ENCODE peak calls at places on chromosomes 3 and 15, in eight cellular contexts. One of them, this sample, is unnamed.

GRCh38 chr15:48112242-48112641 is 8.5 kb upstream of the SLC24A5 start:
- DNase-seq in heart right ventricle: no peak
- DNase-seq in astrocyte of the spinal cord: peak; percentile 38
- DNase-seq in uterus: no peak
- DNase-seq in body of pancreas: peak; percentile 40
- DNase-seq in WERI-Rb-1: peak; percentile 77
- DNase-seq in astrocyte: peak; percentile 12
- DNase-seq in endothelial cell of umbilical vein: peak; percentile 49
- DNase-seq in this sample: no peak

GRCh38 chr3:47261301-47261700 is 21.3 kb downstream of the KIF9 start:
- DNase-seq in endothelial cell of umbilical vein: no peak
- DNase-seq in heart right ventricle: no peak
- DNase-seq in astrocyte: no peak
- DNase-seq in body of pancreas: no peak
- DNase-seq in WERI-Rb-1: no peak
- DNase-seq in astrocyte of the spinal cord: no peak
- DNase-seq in uterus: no peak
- DNase-seq in this sample: no peak

GRCh38 chr3:38331257-38332022 is 15.1 kb upstream of the XYLB start:
- DNase-seq in astrocyte of the spinal cord: no peak
- DNase-seq in astrocyte: no peak
- DNase-seq in WERI-Rb-1: no peak
- DNase-seq in uterus: no peak
- DNase-seq in body of pancreas: no peak
- DNase-seq in endothelial cell of umbilical vein: no peak
- DNase-seq in heart right ventricle: no peak
- DNase-seq in this sample: no peak

GRCh38 chr3:58258392-58259040 is 20.9 kb downstream of the ABHD6 start:
- DNase-seq in endothelial cell of umbilical vein: no peak
- DNase-seq in WERI-Rb-1: no peak
- DNase-seq in astrocyte: no peak
- DNase-seq in body of pancreas: no peak
- DNase-seq in astrocyte of the spinal cord: no peak
- DNase-seq in heart right ventricle: no peak
- DNase-seq in uterus: no peak
- DNase-seq in this sample: no peak

GRCh38 chr3:123586966-123587365 is 2.1 kb upstream of the HACD2 start:
- DNase-seq in body of pancreas: no peak
- DNase-seq in heart right ventricle: no peak
- DNase-seq in endothelial cell of umbilical vein: no peak
- DNase-seq in astrocyte of the spinal cord: peak; percentile 14
- DNase-seq in astrocyte: peak; percentile 62
- DNase-seq in WERI-Rb-1: no peak
- DNase-seq in uterus: no peak
- DNase-seq in this sample: no peak

GRCh38 chr15:90915808-90916440 is 12.8 kb downstream of the MAN2A2 start:
- DNase-seq in body of pancreas: peak; percentile 78
- DNase-seq in endothelial cell of umbilical vein: no peak
- DNase-seq in heart right ventricle: peak; percentile 71
- DNase-seq in astrocyte: no peak
- DNase-seq in uterus: no peak
- DNase-seq in WERI-Rb-1: no peak
- DNase-seq in astrocyte of the spinal cord: peak; percentile 39
- DNase-seq in this sample: no peak

GRCh38 chr15:68034071-68034470 is 20.0 kb upstream of the PIAS1 start:
- DNase-seq in astrocyte: no peak
- DNase-seq in heart right ventricle: no peak
- DNase-seq in uterus: no peak
- DNase-seq in body of pancreas: no peak
- DNase-seq in endothelial cell of umbilical vein: no peak
- DNase-seq in astrocyte of the spinal cord: no peak
- DNase-seq in WERI-Rb-1: no peak
- DNase-seq in this sample: no peak

GRCh38 chr3:51538459-51539290 is at the start of gene RAD54L2:
- DNase-seq in heart right ventricle: peak; percentile 85
- DNase-seq in uterus: peak; percentile 64
- DNase-seq in endothelial cell of umbilical vein: peak; percentile 86
- DNase-seq in body of pancreas: peak; percentile 81
- DNase-seq in WERI-Rb-1: peak; percentile 81
- DNase-seq in astrocyte: peak; percentile 69
- DNase-seq in astrocyte of the spinal cord: peak; percentile 88
- DNase-seq in this sample: peak; percentile 86

GRCh38 chr3:129398803-129399144 is 29.7 kb downstream of the EFCAB12 start:
- DNase-seq in WERI-Rb-1: peak; percentile 86
- DNase-seq in uterus: no peak
- DNase-seq in body of pancreas: peak; percentile 9
- DNase-seq in astrocyte of the spinal cord: peak; percentile 22
- DNase-seq in heart right ventricle: no peak
- DNase-seq in astrocyte: peak; percentile 24
- DNase-seq in endothelial cell of umbilical vein: peak; percentile 49
- DNase-seq in this sample: no peak

GRCh38 chr15:83200162-83200561 is 7.5 kb downstream of the HDGFL3 start:
- DNase-seq in astrocyte of the spinal cord: peak; percentile 67
- DNase-seq in endothelial cell of umbilical vein: no peak
- DNase-seq in WERI-Rb-1: no peak
- DNase-seq in astrocyte: peak; percentile 80
- DNase-seq in body of pancreas: no peak
- DNase-seq in heart right ventricle: no peak
- DNase-seq in uterus: no peak
- DNase-seq in this sample: no peak

GRCh38 chr3:14210843-14211594 is 32.4 kb downstream of the LSM3 start:
- DNase-seq in astrocyte of the spinal cord: peak; percentile 82
- DNase-seq in uterus: no peak
- DNase-seq in WERI-Rb-1: no peak
- DNase-seq in astrocyte: peak; percentile 99
- DNase-seq in heart right ventricle: no peak
- DNase-seq in body of pancreas: no peak
- DNase-seq in endothelial cell of umbilical vein: no peak
- DNase-seq in this sample: no peak

GRCh38 chr3:129282727-129283327 is 4.2 kb downstream of the HMCES start:
- DNase-seq in uterus: no peak
- DNase-seq in astrocyte: peak; percentile 81
- DNase-seq in endothelial cell of umbilical vein: no peak
- DNase-seq in body of pancreas: no peak
- DNase-seq in astrocyte of the spinal cord: peak; percentile 38
- DNase-seq in WERI-Rb-1: no peak
- DNase-seq in heart right ventricle: no peak
- DNase-seq in this sample: no peak

GRCh38 chr3:130857336-130858026 is 36.4 kb upstream of the ATP2C1 start:
- DNase-seq in astrocyte: no peak
- DNase-seq in uterus: no peak
- DNase-seq in body of pancreas: peak; percentile 22
- DNase-seq in heart right ventricle: no peak
- DNase-seq in endothelial cell of umbilical vein: no peak
- DNase-seq in WERI-Rb-1: no peak
- DNase-seq in astrocyte of the spinal cord: no peak
- DNase-seq in this sample: no peak
- H3K4me3 ChIP-seq in astrocyte: no peak overlapping the region
- H3K4me3 ChIP-seq in uterus: no peak overlapping the region
- H3K4me3 ChIP-seq in body of pancreas: no peak overlapping the region
- H3K4me3 ChIP-seq in heart right ventricle: no peak overlapping the region
- H3K4me3 ChIP-seq in endothelial cell of umbilical vein: no peak overlapping the region
- H3K4me3 ChIP-seq in WERI-Rb-1: no peak overlapping the region
- H3K4me3 ChIP-seq in astrocyte of the spinal cord: no peak overlapping the region
- H3K4me3 ChIP-seq in this sample: no peak overlapping the region

GRCh38 chr15:57752840-57753239 is 46.3 kb downstream of the POLR2M start:
- DNase-seq in endothelial cell of umbilical vein: no peak
- DNase-seq in astrocyte: no peak
- DNase-seq in uterus: no peak
- DNase-seq in body of pancreas: no peak
- DNase-seq in heart right ventricle: no peak
- DNase-seq in astrocyte of the spinal cord: no peak
- DNase-seq in WERI-Rb-1: no peak
- DNase-seq in this sample: no peak
- TF ChIP-seq CTCF in endothelial cell of umbilical vein: no peak
- TF ChIP-seq CTCF in astrocyte: no peak
- TF ChIP-seq CTCF in uterus: no peak
- TF ChIP-seq CTCF in body of pancreas: no peak
- TF ChIP-seq CTCF in heart right ventricle: no peak
- TF ChIP-seq CTCF in astrocyte of the spinal cord: no peak
- TF ChIP-seq CTCF in WERI-Rb-1: no peak
- TF ChIP-seq CTCF in this sample: no peak

GRCh38 chr15:86403914-86404583 is 324.4 kb downstream of the AGBL1 start:
- DNase-seq in endothelial cell of umbilical vein: no peak
- DNase-seq in astrocyte of the spinal cord: no peak
- DNase-seq in heart right ventricle: no peak
- DNase-seq in body of pancreas: no peak
- DNase-seq in WERI-Rb-1: no peak
- DNase-seq in uterus: no peak
- DNase-seq in astrocyte: no peak
- DNase-seq in this sample: no peak
- H3K4me3 ChIP-seq in endothelial cell of umbilical vein: no peak overlapping the region
- H3K4me3 ChIP-seq in astrocyte of the spinal cord: no peak overlapping the region
- H3K4me3 ChIP-seq in heart right ventricle: no peak overlapping the region
- H3K4me3 ChIP-seq in body of pancreas: no peak overlapping the region
- H3K4me3 ChIP-seq in WERI-Rb-1: no peak overlapping the region
- H3K4me3 ChIP-seq in uterus: no peak overlapping the region
- H3K4me3 ChIP-seq in astrocyte: no peak overlapping the region
- H3K4me3 ChIP-seq in this sample: no peak overlapping the region

GRCh38 chr15:41116116-41116871 is at the start of gene INO80:
- DNase-seq in endothelial cell of umbilical vein: peak; percentile 97
- DNase-seq in WERI-Rb-1: peak; percentile 99
- DNase-seq in heart right ventricle: peak; percentile 96
- DNase-seq in astrocyte of the spinal cord: peak; percentile 98
- DNase-seq in astrocyte: peak; percentile 95
- DNase-seq in uterus: peak; percentile 99
- DNase-seq in body of pancreas: peak; percentile 99
- DNase-seq in this sample: peak; percentile 98
- TF ChIP-seq CTCF in endothelial cell of umbilical vein: no peak
- TF ChIP-seq CTCF in WERI-Rb-1: no peak
- TF ChIP-seq CTCF in heart right ventricle: no peak
- TF ChIP-seq CTCF in astrocyte of the spinal cord: no peak
- TF ChIP-seq CTCF in astrocyte: no peak
- TF ChIP-seq CTCF in uterus: no peak
- TF ChIP-seq CTCF in body of pancreas: no peak
- TF ChIP-seq CTCF in this sample: no peak

GRCh38 chr3:25664066-25664809 is 469 bp downstream of the TOP2B start:
- DNase-seq in body of pancreas: peak; percentile 69
- DNase-seq in endothelial cell of umbilical vein: peak; percentile 64
- DNase-seq in uterus: peak; percentile 67
- DNase-seq in WERI-Rb-1: peak; percentile 73
- DNase-seq in astrocyte: peak; percentile 47
- DNase-seq in astrocyte of the spinal cord: peak; percentile 46
- DNase-seq in heart right ventricle: peak; percentile 77
- DNase-seq in this sample: peak; percentile 86

GRCh38 chr3:25664810-25665645 is at the start of gene TOP2B:
- DNase-seq in WERI-Rb-1: peak; percentile 97
- DNase-seq in heart right ventricle: peak; percentile 95
- DNase-seq in endothelial cell of umbilical vein: peak; percentile 98
- DNase-seq in astrocyte of the spinal cord: peak; percentile 98
- DNase-seq in astrocyte: peak; percentile 94
- DNase-seq in body of pancreas: peak; percentile 97
- DNase-seq in uterus: peak; percentile 96
- DNase-seq in this sample: peak; percentile 98

GRCh38 chr3:25663324-25664065 is 1.2 kb downstream of the TOP2B start:
- DNase-seq in body of pancreas: peak; percentile 38
- DNase-seq in astrocyte of the spinal cord: peak; percentile 44
- DNase-seq in heart right ventricle: no peak
- DNase-seq in endothelial cell of umbilical vein: peak; percentile 58
- DNase-seq in astrocyte: peak; percentile 12
- DNase-seq in uterus: no peak
- DNase-seq in WERI-Rb-1: peak; percentile 32
- DNase-seq in this sample: no peak

GRCh38 chr3:25662921-25663320 is 1.8 kb downstream of the TOP2B start:
- DNase-seq in body of pancreas: no peak
- DNase-seq in uterus: no peak
- DNase-seq in WERI-Rb-1: no peak
- DNase-seq in astrocyte: no peak
- DNase-seq in heart right ventricle: no peak
- DNase-seq in endothelial cell of umbilical vein: no peak
- DNase-seq in astrocyte of the spinal cord: no peak
- DNase-seq in this sample: no peak

DNA sequence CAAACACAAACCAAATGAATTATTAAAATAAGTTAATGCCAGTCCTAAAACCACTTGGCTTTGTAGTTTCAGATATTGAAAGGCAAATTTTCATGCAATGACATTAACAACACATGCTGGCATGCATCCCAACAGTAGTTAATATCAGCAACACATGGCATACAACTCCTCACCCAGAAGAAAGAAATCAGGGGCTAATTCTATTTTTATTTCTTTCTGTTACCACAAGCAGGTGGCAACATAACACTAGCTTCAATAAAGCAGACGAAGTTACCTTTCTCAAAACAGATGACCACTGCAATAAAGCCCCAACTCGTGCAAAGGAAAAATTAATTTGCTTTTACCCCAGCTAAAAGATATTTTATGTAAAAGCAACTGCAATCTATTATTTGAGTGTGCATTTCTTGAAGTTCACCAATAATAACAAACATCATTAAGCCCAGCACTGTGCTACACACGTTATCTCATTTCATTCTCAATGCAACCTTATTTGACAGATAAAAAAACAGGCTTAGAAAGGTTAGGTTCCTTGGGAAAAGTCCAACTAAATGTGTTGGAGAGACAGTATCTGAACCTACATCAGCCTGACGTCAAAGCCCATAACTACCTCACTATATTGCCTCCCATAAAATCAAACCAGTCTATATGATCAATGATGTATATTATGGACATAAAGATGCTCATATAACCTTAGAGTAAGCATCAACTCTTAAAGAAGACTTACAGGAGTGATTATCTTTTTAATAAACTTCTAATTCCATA is 2.8 kb downstream of the TOP2B start:
- DNase-seq in endothelial cell of umbilical vein: peak; percentile 21
- DNase-seq in astrocyte: no peak
- DNase-seq in WERI-Rb-1: no peak
- DNase-seq in astrocyte of the spinal cord: no peak
- DNase-seq in body of pancreas: no peak
- DNase-seq in heart right ventricle: no peak
- DNase-seq in uterus: no peak
- DNase-seq in this sample: no peak
- H3K4me3 ChIP-seq in endothelial cell of umbilical vein: no peak overlapping the region
- H3K4me3 ChIP-seq in astrocyte: peak overlapping the region; percentile 26
- H3K4me3 ChIP-seq in WERI-Rb-1: no peak overlapping the region
- H3K4me3 ChIP-seq in astrocyte of the spinal cord: no peak overlapping the region
- H3K4me3 ChIP-seq in body of pancreas: no peak overlapping the region
- H3K4me3 ChIP-seq in heart right ventricle: peak overlapping the region; percentile 74
- H3K4me3 ChIP-seq in uterus: no peak overlapping the region
- H3K4me3 ChIP-seq in this sample: peak overlapping the region; percentile 85

GRCh38 chr15:41925209-41925608 is 31.4 kb upstream of the SPTBN5 start:
- DNase-seq in WERI-Rb-1: no peak
- DNase-seq in uterus: no peak
- DNase-seq in endothelial cell of umbilical vein: no peak
- DNase-seq in body of pancreas: no peak
- DNase-seq in heart right ventricle: no peak
- DNase-seq in astrocyte of the spinal cord: no peak
- DNase-seq in astrocyte: no peak
- DNase-seq in this sample: no peak

GRCh38 chr15:41928100-41928499 is 34.2 kb upstream of the SPTBN5 start:
- DNase-seq in astrocyte: no peak
- DNase-seq in WERI-Rb-1: no peak
- DNase-seq in heart right ventricle: no peak
- DNase-seq in endothelial cell of umbilical vein: peak; percentile 34
- DNase-seq in astrocyte of the spinal cord: no peak
- DNase-seq in uterus: no peak
- DNase-seq in body of pancreas: no peak
- DNase-seq in this sample: no peak

GRCh38 chr15:41928637-41929620 is 35.1 kb upstream of the SPTBN5 start:
- DNase-seq in endothelial cell of umbilical vein: no peak
- DNase-seq in uterus: no peak
- DNase-seq in WERI-Rb-1: no peak
- DNase-seq in body of pancreas: no peak
- DNase-seq in astrocyte: no peak
- DNase-seq in astrocyte of the spinal cord: no peak
- DNase-seq in heart right ventricle: peak; percentile 51
- DNase-seq in this sample: no peak

GRCh38 chr15:41927516-41927915 is 33.7 kb upstream of the SPTBN5 start:
- DNase-seq in astrocyte: no peak
- DNase-seq in astrocyte of the spinal cord: no peak
- DNase-seq in WERI-Rb-1: no peak
- DNase-seq in heart right ventricle: no peak
- DNase-seq in body of pancreas: no peak
- DNase-seq in uterus: no peak
- DNase-seq in endothelial cell of umbilical vein: no peak
- DNase-seq in this sample: no peak

GRCh38 chr15:41926184-41927056 is 32.6 kb upstream of the SPTBN5 start:
- DNase-seq in astrocyte: no peak
- DNase-seq in WERI-Rb-1: no peak
- DNase-seq in body of pancreas: no peak
- DNase-seq in heart right ventricle: no peak
- DNase-seq in astrocyte of the spinal cord: no peak
- DNase-seq in endothelial cell of umbilical vein: peak; percentile 32
- DNase-seq in uterus: no peak
- DNase-seq in this sample: no peak
- TF ChIP-seq CTCF in astrocyte: no peak
- TF ChIP-seq CTCF in WERI-Rb-1: no peak
- TF ChIP-seq CTCF in body of pancreas: no peak
- TF ChIP-seq CTCF in heart right ventricle: no peak
- TF ChIP-seq CTCF in astrocyte of the spinal cord: no peak
- TF ChIP-seq CTCF in endothelial cell of umbilical vein: no peak
- TF ChIP-seq CTCF in uterus: no peak
- TF ChIP-seq CTCF in this sample: no peak

This sample was measured in coronary artery.